ENCODE peak calls at places on chromosomes 5 and 9, in four cellular contexts. X is fibroblast of pulmonary artery, Z is A673, U is foreskin fibroblast. P is an unnamed sample.

GRCh38 chr9:126676685-126677143 is 63.0 kb downstream of the LMX1B start:
- DNase-seq in X (no peak), Z (peak), U (no peak), P (no peak)

GRCh38 chr5:108919591-108920326 is 172.1 kb downstream of the FER start:
- DNase-seq in X (peak), Z (peak), U (no peak), P (no peak)

GRCh38 chr5:51378061-51378409 is 5.2 kb upstream of the ISL1 start:
- DNase-seq in X (no peak), Z (no peak), U (no peak), P (no peak)

GRCh38 chr5:87403899-87404298 is 8.8 kb downstream of the CCNH start:
- DNase-seq in X (no peak), Z (no peak), U (no peak), P (no peak)

GRCh38 chr9:96317335-96317980 is 15.5 kb upstream of the HSD17B3 start:
- DNase-seq in X (peak), Z (peak), U (peak), P (peak)

GRCh38 chr5:176548967-176549444 is at the start of gene CDHR2:
- DNase-seq in X (no peak), Z (no peak), U (no peak), P (no peak)

GRCh38 chr9:99294850-99295461 is 72.9 kb downstream of the SEC61B start:
- DNase-seq in X (no peak), Z (peak), U (no peak), P (no peak)

GRCh38 chr9:95505676-95506437 is 10.9 kb downstream of the PTCH1 start:
- DNase-seq in X (peak), Z (peak), U (peak), P (no peak)

GRCh38 chr5:134101686-134102439 is 12.6 kb upstream of the TCF7 start:
- DNase-seq in X (no peak), Z (peak), U (peak), P (no peak)

GRCh38 chr9:6080154-6080716 is 64.8 kb upstream of the RANBP6 start:
- DNase-seq in X (peak), Z (peak), U (peak), P (peak)
- TF ChIP-seq CTCF in X (no peak), Z (no peak), U (no peak), P (peak)

GRCh38 chr9:15975101-15975778 is 422.4 kb downstream of the CCDC171 start:
- DNase-seq in X (no peak), Z (no peak), U (no peak), P (no peak)
- TF ChIP-seq CTCF in X (no peak), Z (no peak), U (no peak), P (no peak)

GRCh38 chr9:20462410-20462809 is 159.9 kb downstream of the MLLT3 start:
- DNase-seq in X (no peak), Z (no peak), U (no peak), P (no peak)
- TF ChIP-seq CTCF in X (no peak), Z (peak), U (no peak), P (peak)

GRCh38 chr9:21075484-21075883 is 2.3 kb downstream of the IFNB1 start:
- DNase-seq in X (no peak), Z (no peak), U (no peak), P (no peak)

GRCh38 chr9:21070887-21071286 is 6.9 kb downstream of the IFNB1 start:
- DNase-seq in X (peak), Z (no peak), U (no peak), P (no peak)

DNA sequence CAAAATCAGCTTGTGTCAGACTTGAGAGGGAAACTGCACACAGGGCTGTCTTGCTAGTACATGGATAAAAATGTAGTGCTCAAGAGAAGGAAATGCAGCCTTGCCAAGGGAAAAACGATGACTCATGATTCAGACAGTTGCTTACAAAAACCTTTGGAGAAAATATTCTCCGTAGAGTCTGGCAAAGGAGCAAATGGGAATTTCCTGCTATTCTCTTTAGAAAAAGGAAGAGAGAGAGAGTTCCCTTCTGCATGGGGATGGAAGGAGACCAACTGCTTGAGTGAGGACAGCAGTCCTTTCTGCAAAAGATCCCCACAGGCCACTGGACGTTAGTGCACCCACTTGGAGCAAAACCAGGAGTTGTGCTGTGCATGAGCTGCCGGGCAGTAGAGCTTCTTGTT is 7.6 kb downstream of the IFNB1 start:
- DNase-seq in X (peak), Z (peak), U (peak), P (peak)
- TF ChIP-seq CTCF in X (peak), Z (no peak), U (peak), P (peak)

GRCh38 chr5:136058031-136058971 is 29.5 kb downstream of the TGFBI start:
- DNase-seq in X (peak), Z (peak), U (peak), P (peak)
- TF ChIP-seq CTCF in X (peak), Z (peak), U (peak), P (peak)

DNA sequence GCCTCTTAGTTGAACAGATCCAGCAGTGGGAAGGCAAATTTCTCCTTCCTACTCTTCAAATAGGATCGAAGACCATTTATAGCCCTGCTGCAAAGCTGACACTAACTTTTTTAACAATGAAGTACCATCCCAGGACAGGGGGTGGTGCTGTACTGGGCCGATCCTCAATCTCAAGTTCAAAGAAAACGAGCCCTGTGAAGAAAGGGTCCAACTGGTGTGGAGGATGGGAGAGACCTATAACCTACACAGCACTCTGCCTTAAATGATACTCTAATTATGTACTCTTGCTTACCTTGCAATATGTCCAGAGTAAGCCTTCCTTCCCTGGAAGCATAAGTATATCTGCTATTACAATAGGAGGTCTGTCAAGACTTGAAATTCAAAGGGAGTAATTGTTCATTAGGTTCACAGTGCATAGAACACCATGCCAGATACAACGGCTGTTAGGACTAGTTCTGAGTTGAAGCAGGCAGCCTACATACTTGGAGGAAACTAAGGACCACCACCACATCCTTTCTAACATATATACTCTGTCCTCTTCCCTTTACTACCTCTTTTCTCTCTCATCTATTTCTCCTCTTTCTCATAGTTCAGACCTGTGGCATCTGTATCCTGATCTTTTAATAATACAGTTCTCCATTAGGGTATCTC is 6.2 kb downstream of the ETF1 start:
- DNase-seq in X (no peak), Z (peak), U (peak), P (no peak)
- TF ChIP-seq CTCF in X (peak), Z (peak), U (peak), P (peak)

DNA sequence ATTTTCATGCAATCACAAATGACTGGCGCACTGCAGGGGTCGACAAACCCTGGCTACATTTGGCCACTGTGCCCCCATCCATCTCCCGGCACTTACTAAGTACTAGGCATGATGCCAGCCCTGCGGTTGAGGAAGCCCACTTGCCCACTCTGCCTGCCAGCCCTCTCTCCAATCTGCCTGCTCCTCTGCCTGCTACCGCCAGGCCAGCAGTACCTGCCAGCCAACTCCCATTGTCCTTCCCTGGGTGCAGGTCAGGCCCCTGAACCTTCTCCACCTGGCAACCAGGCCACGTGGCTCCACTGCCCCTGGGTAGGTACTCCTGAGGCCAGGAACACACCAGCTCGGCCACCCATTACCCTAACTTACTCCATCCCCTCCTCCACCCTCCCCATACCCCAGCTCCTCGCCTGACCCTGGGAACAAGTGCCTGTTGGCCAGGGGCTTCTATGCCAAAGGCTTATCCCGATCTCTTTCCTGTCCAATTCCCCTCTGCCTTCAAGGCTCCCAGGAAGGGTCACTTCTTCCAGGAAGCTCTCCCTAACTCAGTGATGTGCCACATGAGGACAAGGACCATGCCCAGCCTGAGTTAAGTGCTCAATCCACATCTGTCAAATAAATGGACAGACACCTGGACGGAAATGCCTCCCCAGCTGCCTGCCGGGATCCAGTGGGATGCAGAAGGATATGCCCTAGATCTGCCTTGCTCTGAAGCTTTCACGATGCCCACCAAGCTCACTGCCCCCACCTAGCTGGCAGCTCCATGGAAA is 6.6 kb downstream of the EEIG1 start:
- DNase-seq in X (no peak), Z (no peak), U (no peak), P (no peak)
- TF ChIP-seq CTCF in X (no peak), Z (no peak), U (no peak), P (no peak)

DNA sequence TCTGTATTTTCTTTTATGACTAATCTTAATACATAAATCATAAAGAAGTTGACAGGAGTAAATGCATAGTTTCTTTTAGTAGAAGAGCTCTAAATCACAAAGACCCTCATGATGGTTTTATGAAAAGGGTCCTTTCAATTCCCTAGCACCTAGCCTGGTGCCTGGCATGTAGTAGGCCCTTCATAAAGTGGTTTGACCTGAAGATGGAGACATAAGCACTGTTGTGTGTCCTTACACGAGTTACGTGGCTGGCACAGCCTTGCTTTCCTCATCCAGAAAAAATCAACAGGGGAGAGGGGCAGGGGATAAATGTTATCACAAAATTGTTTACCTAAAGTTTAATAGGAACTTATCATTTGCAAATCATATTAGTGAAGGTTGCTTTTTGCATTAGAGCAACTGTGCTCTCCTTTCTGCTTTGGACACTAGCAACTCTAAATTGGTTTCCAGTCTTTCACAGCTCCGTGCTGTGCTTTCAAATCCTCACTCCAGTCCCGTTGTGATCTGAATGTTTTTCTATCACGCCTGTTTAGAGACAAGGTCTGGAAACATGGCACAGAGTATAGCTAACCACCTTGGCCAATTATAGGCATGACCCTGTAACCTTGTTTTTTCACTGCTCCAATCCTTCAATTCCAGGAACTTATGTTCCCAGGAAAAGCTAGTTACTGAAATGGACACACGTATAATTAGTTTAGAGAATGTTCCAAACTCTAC is 55.7 kb downstream of the ARL15 start:
- DNase-seq in X (peak), Z (peak), U (peak), P (no peak)
- TF ChIP-seq CTCF in X (peak), Z (peak), U (no peak), P (peak)

GRCh38 chr9:6195714-6196360 is 19.8 kb upstream of the IL33 start:
- DNase-seq in X (no peak), Z (no peak), U (no peak), P (no peak)

GRCh38 chr9:6198251-6198650 is 17.4 kb upstream of the IL33 start:
- DNase-seq in X (no peak), Z (no peak), U (no peak), P (no peak)

GRCh38 chr9:6199596-6199995 is 16.0 kb upstream of the IL33 start:
- DNase-seq in X (no peak), Z (no peak), U (no peak), P (no peak)

GRCh38 chr9:6197330-6197729 is 18.3 kb upstream of the IL33 start:
- DNase-seq in X (peak), Z (peak), U (peak), P (no peak)

DNA sequence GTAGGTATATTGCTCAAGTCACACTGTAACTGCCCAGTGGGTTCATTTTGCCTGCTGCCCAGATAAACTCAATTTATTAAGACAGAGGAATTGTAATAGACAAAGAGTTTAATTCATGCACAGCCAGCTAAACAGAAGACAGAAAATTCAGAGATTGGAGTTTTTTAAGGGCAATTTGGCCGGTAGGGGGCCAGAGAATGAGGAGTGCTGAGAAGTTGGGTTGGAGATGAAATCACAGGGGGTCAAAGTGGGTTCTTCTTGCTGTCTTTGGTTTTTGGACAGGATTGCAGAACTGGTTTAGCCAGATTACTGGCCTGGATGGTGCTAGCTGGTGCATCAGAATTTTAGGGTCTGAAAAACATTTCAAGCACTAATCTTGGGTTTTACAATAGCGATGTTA is 20.7 kb upstream of the IL33 start:
- DNase-seq in X (no peak), Z (no peak), U (no peak), P (no peak)
- TF ChIP-seq CTCF in X (peak), Z (no peak), U (peak), P (peak)

P was measured in HFFc6.